ENCODE peak calls at places on chromosomes 12 and 14, in nine cellular contexts. One of them, this sample, is unnamed.
A peak's percentile ranks its signal among the peaks of the same experiment; 100 is the strongest.

GRCh38 chr12:31849090-31849687 is 110.0 kb upstream of the RESF1 start:
- DNase-seq in nephron progenitor cell: no peak
- DNase-seq in activated CD4-positive, alpha-beta T cell treated with anti-CD3 and anti-CD28 coated beads, Interleukin-2, amount 50 U/mL, for 24 hours: no peak
- DNase-seq in endothelial cell of umbilical vein: no peak
- DNase-seq in ascending aorta: no peak
- DNase-seq in ecto neural progenitor cell: no peak
- DNase-seq in coronary artery: no peak
- DNase-seq in activated T-helper 1 cell treated with anti-CD3 and anti-CD28 coated beads, Interleukin-12 subunit alpha, Interleukin-12 subunit beta, Interleukin-2, Interleukin-4 antibody, amounts not matched to agents 30 ng/mL and 10 ng/mL and 1 ng/mL, durations not matched to agents 14 hours and 24 hours and 36 hours: no peak
- DNase-seq in activated effector memory CD4-positive, alpha-beta T cell treated with anti-CD3 and anti-CD28 coated beads, Interleukin-2, amount 50 U/mL, for 16 hours: no peak
- DNase-seq in this sample: no peak

GRCh38 chr12:7444076-7444475 is at the start of gene CD163L1:
- DNase-seq in nephron progenitor cell: no peak
- DNase-seq in activated CD4-positive, alpha-beta T cell treated with anti-CD3 and anti-CD28 coated beads, Interleukin-2, amount 50 U/mL, for 24 hours: no peak
- DNase-seq in endothelial cell of umbilical vein: peak; percentile 56
- DNase-seq in ascending aorta: no peak
- DNase-seq in ecto neural progenitor cell: no peak
- DNase-seq in coronary artery: no peak
- DNase-seq in activated T-helper 1 cell treated with anti-CD3 and anti-CD28 coated beads, Interleukin-12 subunit alpha, Interleukin-12 subunit beta, Interleukin-2, Interleukin-4 antibody, amounts not matched to agents 30 ng/mL and 10 ng/mL and 1 ng/mL, durations not matched to agents 14 hours and 24 hours and 36 hours: no peak
- DNase-seq in activated effector memory CD4-positive, alpha-beta T cell treated with anti-CD3 and anti-CD28 coated beads, Interleukin-2, amount 50 U/mL, for 16 hours: no peak
- DNase-seq in this sample: no peak

GRCh38 chr12:3192221-3192620 is 115.0 kb downstream of the TSPAN9 start:
- DNase-seq in nephron progenitor cell: no peak
- DNase-seq in activated CD4-positive, alpha-beta T cell treated with anti-CD3 and anti-CD28 coated beads, Interleukin-2, amount 50 U/mL, for 24 hours: no peak
- DNase-seq in endothelial cell of umbilical vein: no peak
- DNase-seq in ascending aorta: no peak
- DNase-seq in ecto neural progenitor cell: no peak
- DNase-seq in coronary artery: no peak
- DNase-seq in activated T-helper 1 cell treated with anti-CD3 and anti-CD28 coated beads, Interleukin-12 subunit alpha, Interleukin-12 subunit beta, Interleukin-2, Interleukin-4 antibody, amounts not matched to agents 30 ng/mL and 10 ng/mL and 1 ng/mL, durations not matched to agents 14 hours and 24 hours and 36 hours: no peak
- DNase-seq in activated effector memory CD4-positive, alpha-beta T cell treated with anti-CD3 and anti-CD28 coated beads, Interleukin-2, amount 50 U/mL, for 16 hours: no peak
- DNase-seq in this sample: no peak

GRCh38 chr14:91061309-91061887 is 957 bp upstream of the RPS6KA5 start:
- DNase-seq in nephron progenitor cell: no peak
- DNase-seq in activated CD4-positive, alpha-beta T cell treated with anti-CD3 and anti-CD28 coated beads, Interleukin-2, amount 50 U/mL, for 24 hours: no peak
- DNase-seq in endothelial cell of umbilical vein: no peak
- DNase-seq in ascending aorta: no peak
- DNase-seq in ecto neural progenitor cell: no peak
- DNase-seq in coronary artery: no peak
- DNase-seq in activated T-helper 1 cell treated with anti-CD3 and anti-CD28 coated beads, Interleukin-12 subunit alpha, Interleukin-12 subunit beta, Interleukin-2, Interleukin-4 antibody, amounts not matched to agents 30 ng/mL and 10 ng/mL and 1 ng/mL, durations not matched to agents 14 hours and 24 hours and 36 hours: no peak
- DNase-seq in activated effector memory CD4-positive, alpha-beta T cell treated with anti-CD3 and anti-CD28 coated beads, Interleukin-2, amount 50 U/mL, for 16 hours: no peak
- DNase-seq in this sample: no peak

GRCh38 chr12:129467749-129468148 is 436.1 kb downstream of the TMEM132D start:
- DNase-seq in nephron progenitor cell: no peak
- DNase-seq in activated CD4-positive, alpha-beta T cell treated with anti-CD3 and anti-CD28 coated beads, Interleukin-2, amount 50 U/mL, for 24 hours: no peak
- DNase-seq in endothelial cell of umbilical vein: no peak
- DNase-seq in ascending aorta: no peak
- DNase-seq in ecto neural progenitor cell: no peak
- DNase-seq in coronary artery: no peak
- DNase-seq in activated T-helper 1 cell treated with anti-CD3 and anti-CD28 coated beads, Interleukin-12 subunit alpha, Interleukin-12 subunit beta, Interleukin-2, Interleukin-4 antibody, amounts not matched to agents 30 ng/mL and 10 ng/mL and 1 ng/mL, durations not matched to agents 14 hours and 24 hours and 36 hours: no peak
- DNase-seq in activated effector memory CD4-positive, alpha-beta T cell treated with anti-CD3 and anti-CD28 coated beads, Interleukin-2, amount 50 U/mL, for 16 hours: no peak
- DNase-seq in this sample: no peak

GRCh38 chr12:132151766-132152410 is 7.6 kb downstream of the NOC4L start:
- DNase-seq in nephron progenitor cell: peak; percentile 5
- DNase-seq in activated CD4-positive, alpha-beta T cell treated with anti-CD3 and anti-CD28 coated beads, Interleukin-2, amount 50 U/mL, for 24 hours: no peak
- DNase-seq in endothelial cell of umbilical vein: no peak
- DNase-seq in ascending aorta: no peak
- DNase-seq in ecto neural progenitor cell: no peak
- DNase-seq in coronary artery: no peak
- DNase-seq in activated T-helper 1 cell treated with anti-CD3 and anti-CD28 coated beads, Interleukin-12 subunit alpha, Interleukin-12 subunit beta, Interleukin-2, Interleukin-4 antibody, amounts not matched to agents 30 ng/mL and 10 ng/mL and 1 ng/mL, durations not matched to agents 14 hours and 24 hours and 36 hours: no peak
- DNase-seq in activated effector memory CD4-positive, alpha-beta T cell treated with anti-CD3 and anti-CD28 coated beads, Interleukin-2, amount 50 U/mL, for 16 hours: no peak
- DNase-seq in this sample: no peak

GRCh38 chr14:30240685-30241084 is 313.0 kb upstream of the PRKD1 start:
- DNase-seq in nephron progenitor cell: no peak
- DNase-seq in activated CD4-positive, alpha-beta T cell treated with anti-CD3 and anti-CD28 coated beads, Interleukin-2, amount 50 U/mL, for 24 hours: no peak
- DNase-seq in endothelial cell of umbilical vein: no peak
- DNase-seq in ascending aorta: no peak
- DNase-seq in ecto neural progenitor cell: no peak
- DNase-seq in coronary artery: no peak
- DNase-seq in activated T-helper 1 cell treated with anti-CD3 and anti-CD28 coated beads, Interleukin-12 subunit alpha, Interleukin-12 subunit beta, Interleukin-2, Interleukin-4 antibody, amounts not matched to agents 30 ng/mL and 10 ng/mL and 1 ng/mL, durations not matched to agents 14 hours and 24 hours and 36 hours: no peak
- DNase-seq in activated effector memory CD4-positive, alpha-beta T cell treated with anti-CD3 and anti-CD28 coated beads, Interleukin-2, amount 50 U/mL, for 16 hours: no peak
- DNase-seq in this sample: no peak

GRCh38 chr14:54570651-54571415 is 3.9 kb downstream of the SAMD4A start:
- DNase-seq in nephron progenitor cell: no peak
- DNase-seq in activated CD4-positive, alpha-beta T cell treated with anti-CD3 and anti-CD28 coated beads, Interleukin-2, amount 50 U/mL, for 24 hours: no peak
- DNase-seq in endothelial cell of umbilical vein: peak; percentile 63
- DNase-seq in ascending aorta: no peak
- DNase-seq in ecto neural progenitor cell: no peak
- DNase-seq in coronary artery: no peak
- DNase-seq in activated T-helper 1 cell treated with anti-CD3 and anti-CD28 coated beads, Interleukin-12 subunit alpha, Interleukin-12 subunit beta, Interleukin-2, Interleukin-4 antibody, amounts not matched to agents 30 ng/mL and 10 ng/mL and 1 ng/mL, durations not matched to agents 14 hours and 24 hours and 36 hours: no peak
- DNase-seq in activated effector memory CD4-positive, alpha-beta T cell treated with anti-CD3 and anti-CD28 coated beads, Interleukin-2, amount 50 U/mL, for 16 hours: no peak
- DNase-seq in this sample: no peak

GRCh38 chr14:99737451-99737951 is 53.4 kb downstream of the CYP46A1 start:
- DNase-seq in nephron progenitor cell: no peak
- DNase-seq in activated CD4-positive, alpha-beta T cell treated with anti-CD3 and anti-CD28 coated beads, Interleukin-2, amount 50 U/mL, for 24 hours: no peak
- DNase-seq in endothelial cell of umbilical vein: peak; percentile 79
- DNase-seq in ascending aorta: no peak
- DNase-seq in ecto neural progenitor cell: no peak
- DNase-seq in coronary artery: no peak
- DNase-seq in activated T-helper 1 cell treated with anti-CD3 and anti-CD28 coated beads, Interleukin-12 subunit alpha, Interleukin-12 subunit beta, Interleukin-2, Interleukin-4 antibody, amounts not matched to agents 30 ng/mL and 10 ng/mL and 1 ng/mL, durations not matched to agents 14 hours and 24 hours and 36 hours: no peak
- DNase-seq in activated effector memory CD4-positive, alpha-beta T cell treated with anti-CD3 and anti-CD28 coated beads, Interleukin-2, amount 50 U/mL, for 16 hours: no peak
- DNase-seq in this sample: no peak

GRCh38 chr14:41609704-41610183 is 3.1 kb downstream of the LRFN5 start:
- DNase-seq in nephron progenitor cell: peak; percentile 74
- DNase-seq in activated CD4-positive, alpha-beta T cell treated with anti-CD3 and anti-CD28 coated beads, Interleukin-2, amount 50 U/mL, for 24 hours: no peak
- DNase-seq in endothelial cell of umbilical vein: no peak
- DNase-seq in ascending aorta: no peak
- DNase-seq in ecto neural progenitor cell: peak; percentile 83
- DNase-seq in coronary artery: no peak
- DNase-seq in activated T-helper 1 cell treated with anti-CD3 and anti-CD28 coated beads, Interleukin-12 subunit alpha, Interleukin-12 subunit beta, Interleukin-2, Interleukin-4 antibody, amounts not matched to agents 30 ng/mL and 10 ng/mL and 1 ng/mL, durations not matched to agents 14 hours and 24 hours and 36 hours: no peak
- DNase-seq in activated effector memory CD4-positive, alpha-beta T cell treated with anti-CD3 and anti-CD28 coated beads, Interleukin-2, amount 50 U/mL, for 16 hours: no peak
- DNase-seq in this sample: no peak

GRCh38 chr12:113247123-113248045 is 26.1 kb downstream of the TPCN1 start:
- DNase-seq in nephron progenitor cell: no peak
- DNase-seq in activated CD4-positive, alpha-beta T cell treated with anti-CD3 and anti-CD28 coated beads, Interleukin-2, amount 50 U/mL, for 24 hours: no peak
- DNase-seq in endothelial cell of umbilical vein: peak; percentile 67
- DNase-seq in ascending aorta: no peak
- DNase-seq in ecto neural progenitor cell: no peak
- DNase-seq in coronary artery: no peak
- DNase-seq in activated T-helper 1 cell treated with anti-CD3 and anti-CD28 coated beads, Interleukin-12 subunit alpha, Interleukin-12 subunit beta, Interleukin-2, Interleukin-4 antibody, amounts not matched to agents 30 ng/mL and 10 ng/mL and 1 ng/mL, durations not matched to agents 14 hours and 24 hours and 36 hours: no peak
- DNase-seq in activated effector memory CD4-positive, alpha-beta T cell treated with anti-CD3 and anti-CD28 coated beads, Interleukin-2, amount 50 U/mL, for 16 hours: no peak
- DNase-seq in this sample: no peak

GRCh38 chr12:76644950-76645349 is 85.4 kb upstream of the OSBPL8 start:
- DNase-seq in nephron progenitor cell: no peak
- DNase-seq in activated CD4-positive, alpha-beta T cell treated with anti-CD3 and anti-CD28 coated beads, Interleukin-2, amount 50 U/mL, for 24 hours: no peak
- DNase-seq in endothelial cell of umbilical vein: no peak
- DNase-seq in ascending aorta: no peak
- DNase-seq in ecto neural progenitor cell: no peak
- DNase-seq in coronary artery: no peak
- DNase-seq in activated T-helper 1 cell treated with anti-CD3 and anti-CD28 coated beads, Interleukin-12 subunit alpha, Interleukin-12 subunit beta, Interleukin-2, Interleukin-4 antibody, amounts not matched to agents 30 ng/mL and 10 ng/mL and 1 ng/mL, durations not matched to agents 14 hours and 24 hours and 36 hours: no peak
- DNase-seq in activated effector memory CD4-positive, alpha-beta T cell treated with anti-CD3 and anti-CD28 coated beads, Interleukin-2, amount 50 U/mL, for 16 hours: no peak
- DNase-seq in this sample: no peak

GRCh38 chr12:121284551-121285390 is 11.7 kb downstream of the CAMKK2 start:
- DNase-seq in nephron progenitor cell: no peak
- DNase-seq in activated CD4-positive, alpha-beta T cell treated with anti-CD3 and anti-CD28 coated beads, Interleukin-2, amount 50 U/mL, for 24 hours: no peak
- DNase-seq in endothelial cell of umbilical vein: peak; percentile 26
- DNase-seq in ascending aorta: no peak
- DNase-seq in ecto neural progenitor cell: no peak
- DNase-seq in coronary artery: no peak
- DNase-seq in activated T-helper 1 cell treated with anti-CD3 and anti-CD28 coated beads, Interleukin-12 subunit alpha, Interleukin-12 subunit beta, Interleukin-2, Interleukin-4 antibody, amounts not matched to agents 30 ng/mL and 10 ng/mL and 1 ng/mL, durations not matched to agents 14 hours and 24 hours and 36 hours: no peak
- DNase-seq in activated effector memory CD4-positive, alpha-beta T cell treated with anti-CD3 and anti-CD28 coated beads, Interleukin-2, amount 50 U/mL, for 16 hours: no peak
- DNase-seq in this sample: no peak

GRCh38 chr12:62720661-62721330 is 214.2 kb downstream of the PPM1H start:
- DNase-seq in nephron progenitor cell: no peak
- DNase-seq in activated CD4-positive, alpha-beta T cell treated with anti-CD3 and anti-CD28 coated beads, Interleukin-2, amount 50 U/mL, for 24 hours: no peak
- DNase-seq in endothelial cell of umbilical vein: peak; percentile 48
- DNase-seq in ascending aorta: no peak
- DNase-seq in ecto neural progenitor cell: peak; percentile 37
- DNase-seq in coronary artery: no peak
- DNase-seq in activated T-helper 1 cell treated with anti-CD3 and anti-CD28 coated beads, Interleukin-12 subunit alpha, Interleukin-12 subunit beta, Interleukin-2, Interleukin-4 antibody, amounts not matched to agents 30 ng/mL and 10 ng/mL and 1 ng/mL, durations not matched to agents 14 hours and 24 hours and 36 hours: no peak
- DNase-seq in activated effector memory CD4-positive, alpha-beta T cell treated with anti-CD3 and anti-CD28 coated beads, Interleukin-2, amount 50 U/mL, for 16 hours: no peak
- DNase-seq in this sample: no peak

GRCh38 chr12:13980548-13981295 is 680 bp downstream of the GRIN2B start:
- DNase-seq in nephron progenitor cell: peak; percentile 59
- DNase-seq in activated CD4-positive, alpha-beta T cell treated with anti-CD3 and anti-CD28 coated beads, Interleukin-2, amount 50 U/mL, for 24 hours: no peak
- DNase-seq in endothelial cell of umbilical vein: no peak
- DNase-seq in ascending aorta: no peak
- DNase-seq in ecto neural progenitor cell: peak; percentile 76
- DNase-seq in coronary artery: no peak
- DNase-seq in activated T-helper 1 cell treated with anti-CD3 and anti-CD28 coated beads, Interleukin-12 subunit alpha, Interleukin-12 subunit beta, Interleukin-2, Interleukin-4 antibody, amounts not matched to agents 30 ng/mL and 10 ng/mL and 1 ng/mL, durations not matched to agents 14 hours and 24 hours and 36 hours: no peak
- DNase-seq in activated effector memory CD4-positive, alpha-beta T cell treated with anti-CD3 and anti-CD28 coated beads, Interleukin-2, amount 50 U/mL, for 16 hours: no peak
- DNase-seq in this sample: no peak

This sample was measured in GOT3.